ENCODE peak calls at places on chromosomes 6 and 20, in five cellular contexts. D, F, X, L and Y are unnamed samples.

GRCh38 chr6:138857792-138858191 is 61.9 kb downstream of the ECT2L start:
- DNase-seq in L (no peak), F (no peak), D (no peak), X (no peak), Y (no peak)

GRCh38 chr20:33352258-33353012 is 48.9 kb downstream of the CDK5RAP1 start:
- DNase-seq in X (no peak), F (no peak), D (no peak), L (peak; percentile 61), Y (no peak)

GRCh38 chr6:56860466-56860865 is 94.4 kb upstream of the BEND6 start:
- DNase-seq in L (no peak), F (no peak), X (no peak), D (no peak), Y (no peak)

GRCh38 chr6:138590796-138591709 is 91.8 kb upstream of the NHSL1 start:
- DNase-seq in X (no peak), L (no peak), F (no peak), D (no peak), Y (peak; percentile 85)

GRCh38 chr6:148885154-148885870 is 138.5 kb downstream of the UST start:
- DNase-seq in L (no peak), D (no peak), F (no peak), X (no peak), Y (no peak)

GRCh38 chr6:156589281-156589680 is 187.9 kb upstream of the ARID1B start:
- DNase-seq in D (no peak), L (no peak), X (no peak), F (no peak), Y (no peak)

GRCh38 chr6:21045135-21045616 is 510.9 kb downstream of the CDKAL1 start:
- DNase-seq in X (no peak), D (no peak), F (no peak), L (no peak), Y (no peak)

GRCh38 chr20:38633577-38634093 is 32.0 kb downstream of the ARHGAP40 start:
- DNase-seq in L (no peak), D (no peak), F (no peak), X (peak; percentile 57), Y (no peak)

GRCh38 chr6:134145786-134146185 is 93.4 kb upstream of the SLC2A12 start:
- DNase-seq in F (no peak), X (no peak), D (no peak), L (no peak), Y (no peak)

GRCh38 chr20:62156592-62157386 is 13.2 kb downstream of the SS18L1 start:
- DNase-seq in D (peak; percentile 87), F (peak; percentile 80), X (peak; percentile 87), L (peak; percentile 91), Y (peak; percentile 62)

GRCh38 chr20:45965169-45966002 is 6.6 kb downstream of the ZNF335 start:
- DNase-seq in F (peak; percentile 68), L (peak; percentile 67), D (no peak), X (peak; percentile 25), Y (no peak)

GRCh38 chr6:163438940-163439335 is 24.4 kb downstream of the QKI start:
- DNase-seq in X (peak; percentile 62), D (peak; percentile 81), L (peak; percentile 81), F (peak; percentile 52), Y (peak; percentile 62)

GRCh38 chr20:36391456-36391855 is 85.3 kb downstream of the DLGAP4 start:
- DNase-seq in X (no peak), D (no peak), F (no peak), L (no peak), Y (no peak)

GRCh38 chr6:158972241-158973233 is 27.5 kb downstream of the RSPH3 start:
- DNase-seq in L (no peak), D (no peak), F (no peak), X (no peak), Y (no peak)

GRCh38 chr20:60327971-60328660 is 369.9 kb downstream of the CDH26 start:
- DNase-seq in L (peak; percentile 15), X (no peak), F (no peak), D (no peak), Y (no peak)

GRCh38 chr6:143583542-143584330 is 72.2 kb upstream of the FUCA2 start:
- DNase-seq in D (no peak), X (no peak), L (no peak), F (no peak), Y (no peak)

GRCh38 chr6:149563203-149563927 is 2.8 kb upstream of the GINM1 start:
- DNase-seq in X (no peak), F (no peak), D (no peak), L (no peak), Y (no peak)

GRCh38 chr6:4607026-4607704 is 169.0 kb upstream of the CDYL start:
- DNase-seq in D (no peak), F (peak; percentile 80), L (peak; percentile 80), X (peak; percentile 57), Y (peak; percentile 64)

GRCh38 chr6:161401910-161402309 is 128.0 kb upstream of the AGPAT4 start:
- DNase-seq in D (no peak), X (no peak), F (no peak), L (no peak), Y (no peak)

GRCh38 chr6:83252717-83253116 is 59.6 kb downstream of the RWDD2A start:
- DNase-seq in D (no peak), X (no peak), F (no peak), L (no peak), Y (no peak)

GRCh38 chr6:148837941-148838340 is 91.1 kb downstream of the UST start:
- DNase-seq in X (no peak), D (peak; percentile 34), L (no peak), F (no peak), Y (no peak)